ENCODE peak calls at places on chromosome 10, in six cellular contexts. One of them, this sample, is unnamed. For H3K36me3 and H3K4me1, the result is how much of the 10 kb centered on the place peaks cover.

GRCh38 chr10:110820321-110820814 is 51.4 kb upstream of the PDCD4 start:
- DNase-seq in stomach: no peak
- DNase-seq in heart left ventricle: no peak
- DNase-seq in breast epithelium: peak
- DNase-seq in H1: no peak
- DNase-seq in fibroblast of lung: peak
- DNase-seq in this sample: peak

GRCh38 chr10:21969326-21970287 is 33.9 kb downstream of the DNAJC1 start:
- DNase-seq in breast epithelium: no peak
- DNase-seq in heart left ventricle: no peak
- DNase-seq in stomach: no peak
- DNase-seq in H1: no peak
- DNase-seq in fibroblast of lung: peak
- DNase-seq in this sample: no peak

GRCh38 chr10:27890971-27891370 is 107.9 kb downstream of the ODAD2 start:
- DNase-seq in heart left ventricle: no peak
- DNase-seq in fibroblast of lung: peak
- DNase-seq in stomach: no peak
- DNase-seq in H1: no peak
- DNase-seq in breast epithelium: no peak
- DNase-seq in this sample: no peak

GRCh38 chr10:13340626-13341370 is 7.3 kb downstream of the SEPHS1 start:
- DNase-seq in breast epithelium: no peak
- DNase-seq in H1: no peak
- DNase-seq in stomach: no peak
- DNase-seq in heart left ventricle: no peak
- DNase-seq in fibroblast of lung: no peak
- DNase-seq in this sample: no peak

GRCh38 chr10:75294866-75295692 is 59.3 kb upstream of the COMTD1 start:
- DNase-seq in heart left ventricle: peak
- DNase-seq in stomach: peak
- DNase-seq in breast epithelium: peak
- DNase-seq in H1: peak
- DNase-seq in fibroblast of lung: peak
- DNase-seq in this sample: peak

GRCh38 chr10:92573091-92573797 is 649 bp downstream of the IDE start:
- DNase-seq in stomach: peak
- DNase-seq in heart left ventricle: no peak
- DNase-seq in H1: peak
- DNase-seq in fibroblast of lung: peak
- DNase-seq in breast epithelium: no peak
- DNase-seq in this sample: no peak

GRCh38 chr10:10891437-10891836 is 126.2 kb upstream of the CELF2 start:
- DNase-seq in fibroblast of lung: peak
- DNase-seq in stomach: no peak
- DNase-seq in heart left ventricle: no peak
- DNase-seq in breast epithelium: no peak
- DNase-seq in H1: no peak
- DNase-seq in this sample: peak

GRCh38 chr10:110399163-110400094 is 94.7 kb upstream of the SMNDC1 start:
- DNase-seq in H1: no peak
- DNase-seq in stomach: peak
- DNase-seq in breast epithelium: no peak
- DNase-seq in heart left ventricle: no peak
- DNase-seq in fibroblast of lung: peak
- DNase-seq in this sample: no peak

GRCh38 chr10:100370561-100370975 is 23.5 kb downstream of the SCD start:
- DNase-seq in H1: no peak
- DNase-seq in stomach: no peak
- DNase-seq in breast epithelium: no peak
- DNase-seq in heart left ventricle: no peak
- DNase-seq in fibroblast of lung: peak
- DNase-seq in this sample: peak

GRCh38 chr10:51522858-51523257 is 176.5 kb downstream of the CSTF2T start:
- DNase-seq in breast epithelium: no peak
- DNase-seq in stomach: no peak
- DNase-seq in H1: no peak
- DNase-seq in fibroblast of lung: no peak
- DNase-seq in heart left ventricle: no peak
- DNase-seq in this sample: no peak

GRCh38 chr10:35226507-35226906 is 99.9 kb downstream of the CREM start:
- DNase-seq in breast epithelium: no peak
- DNase-seq in fibroblast of lung: no peak
- DNase-seq in heart left ventricle: no peak
- DNase-seq in H1: no peak
- DNase-seq in stomach: no peak
- DNase-seq in this sample: no peak

GRCh38 chr10:81182296-81182695 is 644.6 kb downstream of the SH2D4B start:
- DNase-seq in H1: no peak
- DNase-seq in heart left ventricle: peak
- DNase-seq in breast epithelium: no peak
- DNase-seq in stomach: no peak
- DNase-seq in fibroblast of lung: no peak
- DNase-seq in this sample: no peak

GRCh38 chr10:64394744-64395143 is 873.5 kb downstream of the REEP3 start:
- DNase-seq in fibroblast of lung: peak
- DNase-seq in stomach: no peak
- DNase-seq in heart left ventricle: no peak
- DNase-seq in H1: no peak
- DNase-seq in breast epithelium: no peak
- DNase-seq in this sample: no peak

GRCh38 chr10:124001391-124002260 is 91.8 kb downstream of the CHST15 start:
- DNase-seq in fibroblast of lung: no peak
- DNase-seq in H1: no peak
- DNase-seq in stomach: peak
- DNase-seq in breast epithelium: peak
- DNase-seq in heart left ventricle: no peak
- DNase-seq in this sample: no peak

GRCh38 chr10:109880886-109881467 is 42.3 kb downstream of the XPNPEP1 start:
- DNase-seq in breast epithelium: no peak
- DNase-seq in H1: no peak
- DNase-seq in fibroblast of lung: peak
- DNase-seq in stomach: no peak
- DNase-seq in heart left ventricle: no peak
- DNase-seq in this sample: no peak

GRCh38 chr10:77421576-77421975 is 216.0 kb downstream of the KCNMA1 start:
- DNase-seq in H1: no peak
- DNase-seq in breast epithelium: no peak
- DNase-seq in fibroblast of lung: no peak
- DNase-seq in stomach: no peak
- DNase-seq in heart left ventricle: no peak
- DNase-seq in this sample: no peak

GRCh38 chr10:3166496-3167290 is 5.9 kb downstream of the PITRM1 start:
- DNase-seq in stomach: no peak
- DNase-seq in fibroblast of lung: no peak
- DNase-seq in H1: no peak
- DNase-seq in breast epithelium: no peak
- DNase-seq in heart left ventricle: no peak
- DNase-seq in this sample: no peak

GRCh38 chr10:3165196-3165595 is 7.4 kb downstream of the PITRM1 start:
- DNase-seq in heart left ventricle: no peak
- DNase-seq in H1: no peak
- DNase-seq in stomach: no peak
- DNase-seq in breast epithelium: no peak
- DNase-seq in fibroblast of lung: no peak
- DNase-seq in this sample: no peak

GRCh38 chr10:3169738-3170137 is 2.8 kb downstream of the PITRM1 start:
- DNase-seq in stomach: no peak
- DNase-seq in H1: no peak
- DNase-seq in heart left ventricle: no peak
- DNase-seq in fibroblast of lung: no peak
- DNase-seq in breast epithelium: no peak
- DNase-seq in this sample: no peak

GRCh38 chr10:3169271-3169670 is 3.3 kb downstream of the PITRM1 start:
- DNase-seq in breast epithelium: no peak
- DNase-seq in heart left ventricle: no peak
- DNase-seq in fibroblast of lung: no peak
- DNase-seq in H1: no peak
- DNase-seq in stomach: no peak
- DNase-seq in this sample: no peak

GRCh38 chr10:3167611-3168330 is 4.8 kb downstream of the PITRM1 start:
- DNase-seq in H1: no peak
- DNase-seq in breast epithelium: no peak
- DNase-seq in stomach: no peak
- DNase-seq in heart left ventricle: no peak
- DNase-seq in fibroblast of lung: no peak
- DNase-seq in this sample: no peak
- H3K36me3 ChIP-seq in H1: under half
- H3K36me3 ChIP-seq in breast epithelium: under half
- H3K36me3 ChIP-seq in stomach: half or more
- H3K36me3 ChIP-seq in heart left ventricle: under half
- H3K36me3 ChIP-seq in fibroblast of lung: under half
- H3K36me3 ChIP-seq in this sample: half or more

DNA sequence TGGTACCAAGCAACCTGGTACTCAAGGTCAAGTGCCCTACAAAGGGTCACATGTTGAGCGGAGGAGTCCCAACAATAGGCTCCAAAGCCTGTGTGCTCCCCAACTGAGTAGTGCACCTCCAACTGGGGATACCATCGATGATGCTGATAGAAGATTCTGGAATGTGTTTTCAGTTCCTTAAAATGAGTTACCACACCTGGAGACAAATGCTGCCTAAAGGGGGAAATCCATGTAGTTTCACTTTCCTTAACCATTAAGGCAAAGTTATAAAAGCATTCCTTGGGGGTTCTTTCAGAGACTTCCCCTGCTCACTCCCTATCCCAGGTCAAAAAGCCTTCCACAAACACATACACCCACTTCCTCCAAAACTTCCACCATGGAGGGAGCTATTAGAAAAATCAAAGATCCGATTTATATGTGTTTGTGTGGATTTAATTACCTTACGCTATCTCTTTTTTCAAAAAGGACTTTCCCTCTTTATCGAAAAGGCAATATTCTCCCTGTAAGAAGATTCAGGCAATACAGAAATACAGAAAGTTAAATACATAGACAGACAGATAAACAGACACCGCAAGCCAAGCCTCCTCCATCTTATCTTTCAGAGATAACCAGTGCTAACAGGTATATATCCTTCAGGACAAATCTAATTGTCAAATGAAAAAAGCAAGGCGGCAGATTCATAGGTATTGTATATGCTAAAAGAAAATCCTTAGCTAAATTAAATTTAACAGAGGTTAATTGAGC is 135.8 kb upstream of the ASAH2 start:
- DNase-seq in breast epithelium: no peak
- DNase-seq in H1: no peak
- DNase-seq in stomach: no peak
- DNase-seq in fibroblast of lung: no peak
- DNase-seq in heart left ventricle: no peak
- DNase-seq in this sample: no peak
- H3K4me1 ChIP-seq in breast epithelium: under half
- H3K4me1 ChIP-seq in H1: under half
- H3K4me1 ChIP-seq in stomach: under half
- H3K4me1 ChIP-seq in fibroblast of lung: under half
- H3K4me1 ChIP-seq in heart left ventricle: under half
- H3K4me1 ChIP-seq in this sample: under half

GRCh38 chr10:79066460-79067240 is 2.1 kb upstream of the ZMIZ1 start:
- DNase-seq in fibroblast of lung: no peak
- DNase-seq in stomach: no peak
- DNase-seq in heart left ventricle: no peak
- DNase-seq in breast epithelium: no peak
- DNase-seq in H1: no peak
- DNase-seq in this sample: peak
- TF ChIP-seq CTCF in fibroblast of lung: no peak
- TF ChIP-seq CTCF in stomach: no peak
- TF ChIP-seq CTCF in heart left ventricle: no peak
- TF ChIP-seq CTCF in breast epithelium: no peak
- TF ChIP-seq CTCF in H1: no peak
- TF ChIP-seq CTCF in this sample: peak

DNA sequence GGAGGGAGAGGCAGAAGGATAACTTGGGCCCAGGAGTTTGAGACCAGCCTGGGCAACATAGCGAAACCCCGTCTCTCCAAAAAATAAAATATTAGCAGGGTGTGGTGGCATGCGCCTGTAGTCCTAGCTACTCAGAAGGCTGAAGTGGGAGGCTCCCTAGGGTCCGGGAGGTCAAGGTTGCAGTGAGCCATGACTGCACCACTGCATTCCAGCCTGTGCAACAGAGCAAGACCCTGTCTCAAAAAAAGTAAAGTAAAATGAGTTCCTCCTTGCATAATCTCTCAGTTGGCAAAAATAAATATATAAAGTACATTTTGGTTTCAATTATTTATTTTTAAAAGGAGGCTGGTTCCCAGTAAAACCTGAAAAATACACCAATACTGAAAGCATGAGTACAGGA is 11.8 kb downstream of the NANOS1 start:
- DNase-seq in fibroblast of lung: no peak
- DNase-seq in heart left ventricle: no peak
- DNase-seq in H1: no peak
- DNase-seq in stomach: no peak
- DNase-seq in breast epithelium: no peak
- DNase-seq in this sample: no peak
- H3K36me3 ChIP-seq in fibroblast of lung: under half
- H3K36me3 ChIP-seq in heart left ventricle: under half
- H3K36me3 ChIP-seq in H1: half or more
- H3K36me3 ChIP-seq in stomach: half or more
- H3K36me3 ChIP-seq in breast epithelium: under half
- H3K36me3 ChIP-seq in this sample: under half

GRCh38 chr10:133028956-133029355 is 58.8 kb upstream of the ADGRA1 start:
- DNase-seq in fibroblast of lung: no peak
- DNase-seq in breast epithelium: no peak
- DNase-seq in H1: no peak
- DNase-seq in heart left ventricle: no peak
- DNase-seq in stomach: no peak
- DNase-seq in this sample: no peak
- H3K4me1 ChIP-seq in fibroblast of lung: under half
- H3K4me1 ChIP-seq in breast epithelium: under half
- H3K4me1 ChIP-seq in H1: under half
- H3K4me1 ChIP-seq in heart left ventricle: under half
- H3K4me1 ChIP-seq in stomach: under half
- H3K4me1 ChIP-seq in this sample: under half

DNA sequence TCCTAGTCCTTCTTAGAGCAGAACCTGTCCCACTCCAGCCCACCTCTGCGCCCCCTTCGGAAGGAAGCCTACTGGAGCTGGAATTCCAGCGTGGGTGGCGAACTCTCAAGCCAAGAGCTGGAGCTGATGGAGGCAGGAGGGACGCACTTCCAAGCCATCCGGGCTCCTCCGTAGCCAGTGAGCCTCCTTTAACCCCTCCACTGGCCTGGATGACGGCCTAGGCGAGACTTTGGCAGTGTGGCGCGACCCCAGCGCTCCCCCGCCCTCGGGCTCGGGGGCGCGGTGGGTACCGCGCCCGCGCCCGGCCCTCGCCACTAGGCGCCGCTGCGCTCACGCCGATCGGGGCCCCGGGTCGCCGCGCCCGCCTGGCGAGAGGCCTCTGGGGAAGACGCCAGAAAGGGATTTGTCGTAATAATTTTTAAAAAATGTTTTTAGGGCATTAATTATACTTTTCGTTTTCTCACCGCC is 5.1 kb upstream of the EMX2 start:
- DNase-seq in breast epithelium: no peak
- DNase-seq in H1: no peak
- DNase-seq in stomach: no peak
- DNase-seq in fibroblast of lung: no peak
- DNase-seq in heart left ventricle: no peak
- DNase-seq in this sample: no peak
- TF ChIP-seq CTCF in breast epithelium: no peak
- TF ChIP-seq CTCF in H1: peak
- TF ChIP-seq CTCF in stomach: peak
- TF ChIP-seq CTCF in fibroblast of lung: peak
- TF ChIP-seq CTCF in heart left ventricle: peak
- TF ChIP-seq CTCF in this sample: peak

This sample was measured in gastrocnemius medialis.